ENCODE peak calls at places on chromosomes 4 and X, in four cellular contexts. Z is uterus, V is pancreas, F is RWPE1. D is an unnamed sample.
A peak's percentile ranks its signal among the peaks of the same experiment; 100 is the strongest.

GRCh38 chrX:133559909-133560308 is 144.6 kb upstream of the GPC4 start:
- DNase-seq in V (no peak), Z (no peak), F (no peak), D (no peak)

GRCh38 chrX:82196866-82197265 is 995.0 kb downstream of the SH3BGRL start:
- DNase-seq in F (no peak), V (no peak), Z (no peak), D (no peak)

GRCh38 chrX:137574784-137575298 is 8.9 kb downstream of the ZIC3 start:
- DNase-seq in F (no peak), Z (no peak), V (no peak), D (no peak)

GRCh38 chrX:13077168-13077567 is 32.7 kb upstream of the FAM9C start:
- DNase-seq in Z (no peak), F (no peak), V (no peak), D (no peak)

GRCh38 chr4:18935956-18936355 is 914.4 kb upstream of the LCORL start:
- DNase-seq in F (no peak), V (no peak), Z (no peak), D (no peak)

GRCh38 chrX:45771114-45771513 is 570.4 kb upstream of the DIPK2B start:
- DNase-seq in V (no peak), Z (peak; percentile 38), F (peak; percentile 64), D (no peak)

GRCh38 chr4:139933541-139933940 is 220.4 kb downstream of the MAML3 start:
- DNase-seq in F (no peak), V (peak; percentile 52), Z (no peak), D (no peak)

GRCh38 chr4:8892556-8893226 is 21.1 kb upstream of the HMX1 start:
- DNase-seq in V (no peak), F (no peak), Z (no peak), D (no peak)

GRCh38 chrX:150849486-150849885 is 49.0 kb downstream of the CD99L2 start:
- DNase-seq in F (no peak), V (no peak), Z (no peak), D (no peak)

GRCh38 chrX:155841232-155841631 is 39.9 kb upstream of the VAMP7 start:
- DNase-seq in V (no peak), F (peak; percentile 3), Z (no peak), D (no peak)

GRCh38 chr4:8647094-8647570 is 54.6 kb downstream of the CPZ start:
- DNase-seq in F (no peak), V (no peak), Z (peak; percentile 3), D (no peak)

GRCh38 chr4:56003606-56004005 is 54.9 kb downstream of the CEP135 start:
- DNase-seq in V (no peak), Z (no peak), F (no peak), D (no peak)

GRCh38 chr4:93658443-93658842 is 170.1 kb upstream of the ATOH1 start:
- DNase-seq in Z (no peak), V (no peak), F (no peak), D (no peak)

GRCh38 chr4:5098176-5098575 is 46.9 kb downstream of the STK32B start:
- DNase-seq in V (no peak), F (no peak), Z (no peak), D (no peak)

GRCh38 chrX:103356023-103356798 is at the start of gene TCEAL9:
- DNase-seq in F (no peak), V (peak; percentile 65), Z (peak; percentile 67), D (peak; percentile 19)

GRCh38 chr4:39043058-39043696 is 11.0 kb upstream of the TMEM156 start:
- DNase-seq in F (peak; percentile 20), V (no peak), Z (no peak), D (no peak)

GRCh38 chrX:23634181-23634580 is 33.1 kb upstream of the PRDX4 start:
- DNase-seq in V (no peak), F (no peak), Z (no peak), D (no peak)

GRCh38 chrX:68693481-68694410 is 46.3 kb downstream of the STARD8 start:
- DNase-seq in V (peak; percentile 76), F (peak; percentile 5), Z (peak; percentile 79), D (peak; percentile 25)

GRCh38 chr4:84258905-84259830 is 239.9 kb downstream of the NKX6-1 start:
- DNase-seq in Z (no peak), V (no peak), F (no peak), D (no peak)

GRCh38 chrX:47200385-47201150 is 6.9 kb downstream of the UBA1 start:
- DNase-seq in F (no peak), V (no peak), Z (peak; percentile 42), D (no peak)

GRCh38 chr4:118823471-118823870 is 12.5 kb downstream of the SEC24D start:
- DNase-seq in V (peak; percentile 81), Z (no peak), F (peak; percentile 55), D (no peak)

GRCh38 chr4:189021831-189022230 is 882.6 kb downstream of the TRIML1 start:
- DNase-seq in V (no peak), F (no peak), Z (peak; percentile 33), D (no peak)

GRCh38 chrX:46770006-46770816 is 11.3 kb upstream of the SLC9A7 start:
- DNase-seq in Z (no peak), F (no peak), V (no peak), D (no peak)

GRCh38 chrX:69987691-69988090 is 62.0 kb downstream of the AWAT2 start:
- DNase-seq in Z (no peak), F (no peak), V (no peak), D (no peak)

GRCh38 chr4:72505314-72505744 is 63.7 kb downstream of the ADAMTS3 start:
- DNase-seq in Z (no peak), F (peak; percentile 32), V (no peak), D (peak; percentile 6)

GRCh38 chrX:38095971-38096529 is 89.7 kb downstream of the SYTL5 start:
- DNase-seq in V (no peak), Z (no peak), F (peak; percentile 22), D (no peak)

GRCh38 chrX:56343664-56344063 is 111.5 kb downstream of the KLF8 start:
- DNase-seq in Z (no peak), V (no peak), F (no peak), D (no peak)

GRCh38 chrX:121308276-121308805 is 260.9 kb downstream of the GLUD2 start:
- DNase-seq in Z (peak; percentile 14), F (peak; percentile 8), V (peak; percentile 13), D (peak; percentile 1)

GRCh38 chr4:9925750-9926439 is 95.4 kb downstream of the SLC2A9 start:
- DNase-seq in V (no peak), F (no peak), Z (no peak), D (no peak)

GRCh38 chrX:148530464-148531077 is 30.2 kb downstream of the AFF2 start:
- DNase-seq in Z (no peak), V (no peak), F (no peak), D (peak; percentile 2)

GRCh38 chr4:76977113-76977512 is 27.6 kb downstream of the SEPTIN11 start:
- DNase-seq in Z (no peak), F (no peak), V (no peak), D (no peak)

GRCh38 chr4:83208371-83208770 is 76.2 kb downstream of the COQ2 start:
- DNase-seq in Z (no peak), F (no peak), V (no peak), D (no peak)

GRCh38 chr4:119281374-119281773 is 40.6 kb downstream of the FABP2 start:
- DNase-seq in F (no peak), Z (no peak), V (no peak), D (no peak)

GRCh38 chrX:101357166-101357795 is 8.7 kb upstream of the TIMM8A start:
- DNase-seq in Z (no peak), V (peak; percentile 17), F (no peak), D (no peak)
- TF ChIP-seq CTCF in Z (no peak), V (no peak), F (peak; percentile 13), D (peak; percentile 44)

DNA sequence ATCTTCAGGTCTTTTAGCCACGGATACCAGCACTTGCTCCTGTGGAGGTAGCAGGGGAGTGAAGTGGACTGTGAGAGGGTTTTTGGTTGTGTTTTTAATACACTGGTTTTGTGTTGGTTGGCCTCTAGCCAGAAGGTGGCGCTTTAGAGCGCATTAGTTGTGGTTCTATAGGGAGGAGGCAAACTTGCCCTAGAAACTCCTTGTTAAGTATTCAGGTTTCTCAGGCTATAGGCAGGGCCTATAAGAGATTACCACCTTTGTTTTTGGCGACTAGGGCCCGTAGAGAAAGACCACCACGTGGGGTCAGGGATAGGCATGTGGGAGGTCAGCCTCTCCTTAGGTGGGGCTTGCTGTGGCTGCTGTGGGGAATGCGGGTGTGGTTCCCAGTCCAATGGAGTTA is 221.6 kb upstream of the SPANXN4 start:
- DNase-seq in F (no peak), V (no peak), Z (no peak), D (no peak)
- TF ChIP-seq CTCF in F (no peak), V (no peak), Z (no peak), D (peak; percentile 30)

GRCh38 chr4:54367059-54367458 is 138.0 kb downstream of the PDGFRA start:
- DNase-seq in V (no peak), F (no peak), Z (no peak), D (no peak)
- TF ChIP-seq CTCF in V (no peak), F (no peak), Z (no peak), D (no peak)

GRCh38 chrX:131544218-131544617 is 344 bp downstream of the OR13H1 start:
- DNase-seq in Z (no peak), F (no peak), V (no peak), D (no peak)
- TF ChIP-seq CTCF in Z (no peak), F (no peak), V (no peak), D (no peak)

DNA sequence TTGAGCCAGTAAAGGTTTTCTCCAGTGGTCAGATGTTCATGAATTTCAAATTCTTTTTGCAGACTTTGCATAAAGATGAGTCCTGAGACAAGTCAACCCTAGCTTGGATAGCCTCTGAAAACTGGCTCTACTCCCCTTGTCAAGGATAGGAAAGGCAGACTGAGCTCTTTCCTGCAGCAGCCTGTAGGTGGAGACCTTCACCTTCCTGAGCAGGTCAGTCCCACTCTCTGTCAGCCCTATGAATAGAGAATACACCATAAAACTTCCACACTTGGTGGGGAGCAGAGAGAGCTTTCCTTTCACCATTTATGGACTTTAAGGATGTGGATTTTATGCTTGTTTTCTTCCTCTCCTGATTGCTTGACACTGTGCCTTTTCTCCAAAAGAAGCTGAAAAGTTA is 41.9 kb downstream of the PCDH19 start:
- DNase-seq in V (no peak), F (peak; percentile 9), Z (no peak), D (peak; percentile 12)
- TF ChIP-seq CTCF in V (no peak), F (no peak), Z (no peak), D (peak; percentile 63)

GRCh38 chr4:101831816-101832215 is 41.3 kb downstream of the BANK1 start:
- DNase-seq in V (no peak), F (no peak), Z (no peak), D (no peak)
- TF ChIP-seq CTCF in V (no peak), F (no peak), Z (no peak), D (no peak)

GRCh38 chrX:7068939-7069367 is 78.6 kb upstream of the STS start:
- DNase-seq in Z (no peak), V (no peak), F (no peak), D (no peak)
- TF ChIP-seq CTCF in Z (no peak), V (no peak), F (no peak), D (peak; percentile 33)

GRCh38 chr4:131091896-131092295 is 1995.9 kb downstream of the C4orf33 start:
- DNase-seq in F (peak; percentile 3), V (no peak), Z (no peak), D (no peak)
- TF ChIP-seq CTCF in F (peak; percentile 69), V (no peak), Z (no peak), D (peak; percentile 80)